ENCODE peak calls at places on chromosomes 4 and X, in nine cellular contexts. I is heart left ventricle, X is HepG2, K is IMR-90, G is transverse colon, U is mammary epithelial cell, Z is mucosa of descending colon, Q is body of pancreas, F is thoracic aorta. E is an unnamed sample. For H3K4me1, the result is how much of the 10 kb centered on the place peaks cover.

GRCh38 chrX:153931151-153931550 is 3.7 kb downstream of the NAA10 start:
- DNase-seq in I (no peak), X (no peak), K (no peak), G (no peak), U (no peak), Z (no peak), Q (no peak), F (no peak), E (no peak)

GRCh38 chr4:76625316-76625715 is 190.3 kb downstream of the SHROOM3 start:
- DNase-seq in I (no peak), X (no peak), K (no peak), G (no peak), U (no peak), Z (no peak), Q (no peak), F (no peak), E (no peak)

GRCh38 chrX:51568586-51568985 is 50.1 kb downstream of the CENPVL3 start:
- DNase-seq in I (no peak), X (no peak), K (peak), G (no peak), U (peak), Z (no peak), Q (no peak), F (no peak), E (no peak)

GRCh38 chr4:138262058-138262838 is 20.1 kb upstream of the SLC7A11 start:
- DNase-seq in I (no peak), X (no peak), K (no peak), G (no peak), U (no peak), Z (no peak), Q (no peak), F (no peak), E (no peak)

GRCh38 chr4:957231-957580 is 16.2 kb downstream of the DGKQ start:
- DNase-seq in I (no peak), X (no peak), K (no peak), G (no peak), U (no peak), Z (no peak), Q (no peak), F (no peak), E (no peak)

GRCh38 chrX:119853449-119853848 is 686 bp upstream of the UPF3B start:
- DNase-seq in I (no peak), X (no peak), K (no peak), G (peak), U (no peak), Z (peak), Q (no peak), F (no peak), E (peak)

GRCh38 chr4:1802151-1802715 is 9.1 kb downstream of the FGFR3 start:
- DNase-seq in I (no peak), X (peak), K (no peak), G (peak), U (no peak), Z (peak), Q (no peak), F (no peak), E (no peak)

GRCh38 chr4:73451404-73451803 is 15.4 kb downstream of the AFP start:
- DNase-seq in I (no peak), X (no peak), K (peak), G (no peak), U (no peak), Z (no peak), Q (no peak), F (no peak), E (no peak)

GRCh38 chr4:126991965-126992364 is 640.8 kb upstream of the INTU start:
- DNase-seq in I (no peak), X (no peak), K (peak), G (no peak), U (peak), Z (no peak), Q (no peak), F (no peak), E (no peak)

GRCh38 chrX:131752493-131753198 is 208.8 kb downstream of the OR13H1 start:
- DNase-seq in I (no peak), X (no peak), K (peak), G (peak), U (peak), Z (no peak), Q (no peak), F (no peak), E (no peak)

GRCh38 chr4:11518754-11519153 is 90.1 kb upstream of the HS3ST1 start:
- DNase-seq in I (no peak), X (no peak), K (no peak), G (no peak), U (no peak), Z (no peak), Q (no peak), F (no peak), E (no peak)

GRCh38 chr4:180057198-180057821 is 2185.9 kb upstream of the TENM3 start:
- DNase-seq in I (no peak), X (no peak), K (no peak), G (no peak), U (no peak), Z (no peak), Q (no peak), F (no peak), E (no peak)

GRCh38 chrX:13638826-13639225 is 14.1 kb upstream of the TCEANC start:
- DNase-seq in I (no peak), X (no peak), K (no peak), G (no peak), U (no peak), Z (no peak), Q (no peak), F (no peak), E (no peak)

GRCh38 chr4:186067757-186068385 is 1.1 kb upstream of the TLR3 start:
- DNase-seq in I (peak), X (peak), K (peak), G (peak), U (peak), Z (peak), Q (peak), F (no peak), E (peak)

GRCh38 chr4:169399976-169400767 is 129.4 kb upstream of the SH3RF1 start:
- DNase-seq in I (no peak), X (no peak), K (no peak), G (no peak), U (peak), Z (no peak), Q (no peak), F (no peak), E (no peak)

GRCh38 chr4:176011523-176011922 is 54.1 kb upstream of the WDR17 start:
- DNase-seq in I (no peak), X (no peak), K (no peak), G (no peak), U (peak), Z (no peak), Q (no peak), F (no peak), E (no peak)

GRCh38 chr4:41658106-41658505 is 90.4 kb downstream of the PHOX2B start:
- DNase-seq in I (no peak), X (no peak), K (no peak), G (no peak), U (no peak), Z (no peak), Q (no peak), F (no peak), E (no peak)

GRCh38 chrX:54173791-54174190 is 9.3 kb downstream of the FAM120C start:
- DNase-seq in I (no peak), X (no peak), K (no peak), G (no peak), U (no peak), Z (no peak), Q (no peak), F (no peak), E (no peak)

GRCh38 chr4:17347445-17347844 is 164.4 kb downstream of the QDPR start:
- DNase-seq in I (no peak), X (peak), K (peak), G (no peak), U (peak), Z (peak), Q (no peak), F (no peak), E (no peak)

GRCh38 chr4:78218260-78218659 is 161.1 kb downstream of the FRAS1 start:
- DNase-seq in I (no peak), X (peak), K (no peak), G (no peak), U (no peak), Z (no peak), Q (no peak), F (no peak), E (no peak)

GRCh38 chrX:65451663-65452062 is 82.9 kb downstream of the LAS1L start:
- DNase-seq in I (no peak), X (peak), K (peak), G (peak), U (peak), Z (peak), Q (no peak), F (no peak), E (peak)

GRCh38 chr4:84691170-84691691 is 108.3 kb downstream of the CDS1 start:
- DNase-seq in I (no peak), X (no peak), K (peak), G (no peak), U (peak), Z (no peak), Q (no peak), F (no peak), E (no peak)

GRCh38 chr4:174377613-174378012 is 93.9 kb downstream of the CEP44 start:
- DNase-seq in I (no peak), X (peak), K (peak), G (no peak), U (peak), Z (no peak), Q (no peak), F (no peak), E (no peak)

GRCh38 chrX:135193740-135194139 is 22.5 kb upstream of the CT55 start:
- DNase-seq in I (no peak), X (no peak), K (no peak), G (no peak), U (no peak), Z (no peak), Q (no peak), F (no peak), E (no peak)

DNA sequence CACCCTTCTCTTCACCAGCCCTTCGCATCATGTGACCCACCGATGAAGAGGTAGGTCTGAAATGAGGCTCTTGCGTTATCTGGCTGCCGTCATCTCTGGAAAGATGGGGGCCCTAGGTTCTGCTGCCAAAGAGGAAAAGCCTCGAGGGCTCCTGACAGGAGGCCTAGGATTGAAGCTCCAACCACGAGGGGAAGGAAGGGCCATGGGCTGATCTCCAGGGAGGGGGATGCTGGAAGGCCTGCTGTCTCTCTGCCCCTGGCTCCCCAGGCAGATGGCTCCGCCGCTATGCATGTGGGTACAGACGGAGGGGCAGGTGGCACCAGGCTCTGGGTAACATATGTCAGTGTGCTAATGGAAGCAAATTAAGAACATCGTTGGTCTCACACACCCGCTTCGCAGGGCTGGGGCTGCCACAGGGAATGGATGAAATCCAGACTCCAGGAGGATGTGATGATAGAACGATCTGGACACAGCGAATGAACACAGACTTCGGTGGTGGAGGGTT is 44.9 kb downstream of the AFAP1 start:
- DNase-seq in I (no peak), X (no peak), K (no peak), G (no peak), U (no peak), Z (no peak), Q (no peak), F (no peak), E (no peak)
- TF ChIP-seq CTCF in I (no peak), X (no peak), K (no peak), G (no peak), U (no peak), Z (no peak), Q (no peak), F (no peak), E (no peak)

GRCh38 chr4:38177792-38178665 is 217.8 kb downstream of the PTTG2 start:
- DNase-seq in I (peak), X (no peak), K (no peak), G (peak), U (no peak), Z (peak), Q (peak), F (no peak), E (peak)
- H3K4me1 ChIP-seq in I (under half), X (under half), K (under half), G (under half), U (under half), Z (under half), Q (under half), F (under half), E (under half)

GRCh38 chr4:141703497-141703896 is 67.1 kb downstream of the IL15 start:
- DNase-seq in I (no peak), X (no peak), K (no peak), G (no peak), U (no peak), Z (no peak), Q (no peak), F (no peak), E (no peak)
- TF ChIP-seq CTCF in I (no peak), X (no peak), K (no peak), G (no peak), U (no peak), Z (no peak), Q (no peak), F (no peak), E (no peak)

GRCh38 chr4:152045397-152045780 is 284.6 kb upstream of the GATB start:
- DNase-seq in I (no peak), X (no peak), K (no peak), G (no peak), U (no peak), Z (no peak), Q (no peak), F (no peak), E (no peak)
- H3K4me1 ChIP-seq in I (under half), X (under half), K (under half), G (under half), U (under half), Z (under half), Q (under half), F (under half), E (under half)

DNA sequence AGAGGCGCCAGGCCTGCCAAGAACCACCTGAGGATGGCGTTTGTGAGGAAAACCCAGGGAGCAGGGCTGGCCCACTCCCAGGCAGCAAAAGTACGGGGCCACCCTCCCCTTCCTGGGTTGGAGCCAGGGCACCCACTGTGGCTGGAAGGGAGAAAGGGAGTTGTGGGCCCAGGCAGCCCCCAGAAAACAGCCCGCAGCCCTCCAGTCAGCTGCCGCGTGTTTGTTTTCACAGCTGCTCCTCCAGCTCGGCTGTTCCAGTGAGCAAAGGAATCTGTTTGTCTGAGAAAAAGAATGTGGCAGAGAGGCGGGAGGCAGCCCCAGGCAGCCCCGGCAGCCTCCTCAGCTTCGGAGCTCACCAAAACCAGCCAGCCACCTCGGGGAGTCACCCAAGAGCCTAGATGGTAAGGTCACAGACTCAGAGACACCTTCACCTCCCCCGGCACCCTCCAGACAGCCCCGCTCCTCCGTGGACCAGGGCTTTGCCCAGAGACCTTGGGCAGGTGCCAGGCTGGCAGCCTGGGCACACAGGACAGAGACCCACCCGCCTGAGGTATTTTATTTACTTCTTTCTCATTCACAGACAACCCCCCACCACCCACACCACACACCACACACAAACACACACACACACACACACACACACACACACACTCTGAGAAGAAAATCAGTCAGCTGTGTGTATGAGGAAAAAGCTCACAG is 338.1 kb downstream of the BCOR start:
- DNase-seq in I (no peak), X (no peak), K (peak), G (no peak), U (no peak), Z (no peak), Q (peak), F (no peak), E (peak)
- TF ChIP-seq CTCF in I (no peak), X (no peak), K (no peak), G (no peak), U (no peak), Z (no peak), Q (no peak), F (no peak), E (no peak)

DNA sequence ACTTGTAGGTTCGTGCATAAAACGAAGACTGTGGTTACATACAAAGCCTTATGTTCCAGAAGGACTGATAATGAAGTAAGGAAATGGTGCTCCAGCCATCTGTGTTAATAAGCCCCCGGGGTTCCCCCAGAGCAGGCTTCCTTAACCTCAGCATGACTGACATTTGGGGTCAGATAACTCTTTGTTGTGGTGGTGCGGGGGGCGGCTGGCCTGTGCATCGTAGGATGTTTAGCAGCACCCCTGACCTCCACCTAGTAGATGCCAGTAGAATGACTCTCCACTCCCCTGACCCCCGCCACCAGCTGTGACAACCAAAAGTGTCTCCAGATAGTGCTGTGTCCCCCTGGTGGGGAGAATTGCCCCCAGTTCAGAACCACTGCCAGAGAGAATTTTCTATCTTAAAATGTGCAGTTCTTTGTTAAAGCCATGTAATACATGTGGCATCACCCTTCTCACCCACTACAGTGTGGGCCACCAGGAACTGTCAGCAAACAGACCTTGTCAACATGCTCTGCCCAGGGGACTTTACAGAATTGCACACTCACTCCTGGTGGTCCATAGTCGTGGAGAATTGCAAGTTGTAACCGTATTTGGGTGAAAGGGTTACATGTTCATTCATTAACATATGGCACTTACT is 7.5 kb downstream of the SH3KBP1 start:
- DNase-seq in I (no peak), X (no peak), K (no peak), G (no peak), U (no peak), Z (no peak), Q (no peak), F (no peak), E (no peak)
- H3K4me1 ChIP-seq in I (under half), X (under half), K (under half), G (under half), U (under half), Z (under half), Q (under half), F (under half), E (under half)

GRCh38 chr4:22363071-22363470 is 152.8 kb downstream of the ADGRA3 start:
- DNase-seq in I (no peak), X (no peak), K (peak), G (no peak), U (peak), Z (no peak), Q (no peak), F (no peak), E (no peak)

GRCh38 chr4:22356996-22357596 is 158.8 kb downstream of the ADGRA3 start:
- DNase-seq in I (no peak), X (no peak), K (peak), G (no peak), U (peak), Z (no peak), Q (no peak), F (no peak), E (no peak)
- TF ChIP-seq CTCF in I (peak), X (peak), K (peak), G (peak), U (peak), Z (no peak), Q (no peak), F (no peak), E (no peak)

GRCh38 chr4:12583286-12583685 is 900.9 kb downstream of the RAB28 start:
- DNase-seq in I (no peak), X (no peak), K (no peak), G (no peak), U (no peak), Z (no peak), Q (no peak), F (no peak), E (no peak)
- H3K4me1 ChIP-seq in I (under half), X (under half), K (under half), G (under half), U (under half), Z (under half), Q (under half), F (under half), E (under half)